ENCODE peak calls at places on chromosomes 2 and 18, in ten cellular contexts. X is glutamatergic neuron; V is Calu3; B is cardiac muscle cell; C is bronchial epithelial cell; I is CD8-positive, alpha-beta T cell; N is D721Med; L is psoas muscle; G is HFF-Myc; E is upper lobe of right lung. Y is an unnamed sample.

GRCh38 chr2:57882895-57883515 is 163.6 kb upstream of the VRK2 start:
- DNase-seq in I (no peak), X (no peak), B (no peak), N (no peak), E (no peak), V (no peak), C (no peak), G (no peak), L (no peak), Y (no peak)

GRCh38 chr2:9720352-9721093 is 89.7 kb upstream of the YWHAQ start:
- DNase-seq in V (no peak), L (no peak), I (no peak), N (no peak), B (no peak), G (no peak), X (peak; percentile 71), E (no peak), C (no peak), Y (no peak)

GRCh38 chr18:52288403-52289004 is 51.5 kb upstream of the DCC start:
- DNase-seq in I (no peak), N (no peak), B (peak; percentile 50), X (peak; percentile 42), L (no peak), G (no peak), C (peak; percentile 35), V (peak; percentile 62), E (peak; percentile 64), Y (peak; percentile 18)

GRCh38 chr18:12099160-12099559 is 5.5 kb downstream of the ANKRD62 start:
- DNase-seq in X (no peak), B (no peak), I (no peak), G (no peak), N (no peak), L (no peak), V (no peak), E (no peak), C (no peak), Y (no peak)

GRCh38 chr18:28961669-28962228 is 784.8 kb upstream of the CDH2 start:
- DNase-seq in G (peak; percentile 2), E (no peak), C (peak; percentile 44), B (peak; percentile 71), X (peak; percentile 17), L (no peak), V (peak; percentile 37), N (no peak), I (no peak), Y (peak; percentile 5)

GRCh38 chr2:2743164-2743571 is 412.1 kb upstream of the MYT1L start:
- DNase-seq in B (no peak), X (no peak), N (no peak), E (no peak), G (no peak), I (no peak), V (no peak), L (peak; percentile 88), C (peak; percentile 93), Y (peak; percentile 67)

GRCh38 chr2:39704540-39704939 is 38.8 kb downstream of the TMEM178A start:
- DNase-seq in B (no peak), N (no peak), C (no peak), X (no peak), I (no peak), L (no peak), V (no peak), E (no peak), G (no peak), Y (no peak)

GRCh38 chr2:106193977-106194778 is at the start of gene UXS1:
- DNase-seq in L (peak; percentile 99), B (peak; percentile 98), G (peak; percentile 84), V (peak; percentile 97), E (peak; percentile 99), N (peak; percentile 88), C (peak; percentile 89), I (peak; percentile 97), X (peak; percentile 98), Y (peak; percentile 99)

GRCh38 chr2:198371902-198372611 is 567.7 kb downstream of the PLCL1 start:
- DNase-seq in I (no peak), E (no peak), N (no peak), C (peak; percentile 10), B (no peak), L (no peak), V (no peak), G (peak; percentile 33), X (no peak), Y (no peak)

GRCh38 chr18:1014951-1015627 is 110.4 kb downstream of the ADCYAP1 start:
- DNase-seq in L (no peak), V (no peak), X (no peak), B (peak; percentile 46), E (no peak), I (no peak), C (no peak), N (no peak), G (no peak), Y (no peak)

GRCh38 chr2:29259221-29259620 is 144.0 kb downstream of the CLIP4 start:
- DNase-seq in V (no peak), N (no peak), C (no peak), G (no peak), B (no peak), L (no peak), I (no peak), X (no peak), E (no peak), Y (no peak)

GRCh38 chr18:50719471-50719987 is 100.3 kb downstream of the MRO start:
- DNase-seq in L (no peak), B (no peak), N (no peak), V (no peak), C (no peak), I (no peak), G (no peak), X (no peak), E (no peak), Y (no peak)
- TF ChIP-seq CTCF in L (no peak), B (no peak), N (no peak), V (no peak), C (no peak), I (no peak), G (no peak), X (no peak), E (no peak), Y (no peak)

DNA sequence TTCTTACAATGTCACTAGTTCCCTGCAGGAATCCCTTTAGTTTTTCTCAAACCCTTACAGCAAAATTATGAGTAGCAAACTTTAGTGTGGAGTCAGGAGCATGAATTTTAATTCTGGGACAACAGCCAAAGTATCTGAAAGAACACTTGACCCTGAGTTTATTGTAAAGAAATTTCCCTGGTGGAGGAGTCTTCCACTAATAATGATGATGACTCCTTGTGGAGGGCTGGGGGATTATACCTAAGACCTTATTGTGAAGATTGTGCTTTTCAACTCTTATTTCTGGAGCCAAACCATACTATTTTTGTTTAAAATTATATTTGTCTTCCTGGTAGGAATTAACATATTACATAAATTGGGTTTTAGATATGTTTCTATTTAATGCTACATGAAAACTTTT is 217.0 kb downstream of the MYO3B start:
- DNase-seq in B (peak; percentile 4), L (no peak), C (no peak), E (no peak), I (no peak), N (no peak), G (no peak), V (no peak), X (no peak), Y (peak; percentile 36)
- TF ChIP-seq CTCF in B (peak; percentile 10), L (no peak), C (no peak), E (no peak), I (no peak), N (peak; percentile 1), G (no peak), V (no peak), X (no peak), Y (no peak)

DNA sequence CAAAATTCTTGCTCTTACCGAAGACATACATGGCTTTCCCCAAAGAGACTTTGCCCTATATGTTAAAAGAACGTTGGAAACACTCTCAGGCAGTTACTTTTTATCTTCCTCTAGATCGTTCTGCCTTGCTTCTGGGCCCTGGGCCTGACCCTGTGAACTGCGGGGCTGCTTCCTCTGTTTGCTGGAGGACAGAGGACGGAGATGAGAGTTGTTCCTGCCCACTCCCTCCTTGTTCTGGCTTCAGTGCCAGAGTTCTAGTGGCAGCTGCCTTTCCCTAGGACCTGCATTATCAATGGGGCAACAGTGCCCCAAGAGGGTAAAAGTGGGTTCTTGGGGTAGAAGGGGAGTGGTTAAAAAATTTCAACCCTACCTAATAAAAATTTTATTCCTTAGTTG is 6.5 kb upstream of the FN1 start:
- DNase-seq in I (no peak), X (no peak), N (no peak), C (no peak), E (no peak), G (no peak), L (no peak), V (peak; percentile 11), B (no peak), Y (no peak)
- TF ChIP-seq CTCF in I (no peak), X (no peak), N (no peak), C (no peak), E (peak; percentile 6), G (no peak), L (no peak), V (no peak), B (no peak), Y (no peak)

GRCh38 chr2:120221616-120222015 is 1.6 kb downstream of the TMEM185B start:
- DNase-seq in X (no peak), N (no peak), G (no peak), C (no peak), I (no peak), V (no peak), B (no peak), L (no peak), E (no peak), Y (no peak)

GRCh38 chr2:120222186-120223033 is 790 bp downstream of the TMEM185B start:
- DNase-seq in C (no peak), X (no peak), V (no peak), E (no peak), B (no peak), L (no peak), N (no peak), G (no peak), I (no peak), Y (no peak)

GRCh38 chr2:120224735-120225548 is 1.7 kb upstream of the TMEM185B start:
- DNase-seq in B (no peak), E (peak; percentile 46), V (no peak), L (peak; percentile 34), I (no peak), X (no peak), G (no peak), C (no peak), N (no peak), Y (no peak)

GRCh38 chr2:120224256-120224655 is 1.1 kb upstream of the TMEM185B start:
- DNase-seq in G (no peak), N (no peak), X (no peak), L (peak; percentile 45), V (no peak), C (no peak), E (peak; percentile 61), B (no peak), I (no peak), Y (no peak)

DNA sequence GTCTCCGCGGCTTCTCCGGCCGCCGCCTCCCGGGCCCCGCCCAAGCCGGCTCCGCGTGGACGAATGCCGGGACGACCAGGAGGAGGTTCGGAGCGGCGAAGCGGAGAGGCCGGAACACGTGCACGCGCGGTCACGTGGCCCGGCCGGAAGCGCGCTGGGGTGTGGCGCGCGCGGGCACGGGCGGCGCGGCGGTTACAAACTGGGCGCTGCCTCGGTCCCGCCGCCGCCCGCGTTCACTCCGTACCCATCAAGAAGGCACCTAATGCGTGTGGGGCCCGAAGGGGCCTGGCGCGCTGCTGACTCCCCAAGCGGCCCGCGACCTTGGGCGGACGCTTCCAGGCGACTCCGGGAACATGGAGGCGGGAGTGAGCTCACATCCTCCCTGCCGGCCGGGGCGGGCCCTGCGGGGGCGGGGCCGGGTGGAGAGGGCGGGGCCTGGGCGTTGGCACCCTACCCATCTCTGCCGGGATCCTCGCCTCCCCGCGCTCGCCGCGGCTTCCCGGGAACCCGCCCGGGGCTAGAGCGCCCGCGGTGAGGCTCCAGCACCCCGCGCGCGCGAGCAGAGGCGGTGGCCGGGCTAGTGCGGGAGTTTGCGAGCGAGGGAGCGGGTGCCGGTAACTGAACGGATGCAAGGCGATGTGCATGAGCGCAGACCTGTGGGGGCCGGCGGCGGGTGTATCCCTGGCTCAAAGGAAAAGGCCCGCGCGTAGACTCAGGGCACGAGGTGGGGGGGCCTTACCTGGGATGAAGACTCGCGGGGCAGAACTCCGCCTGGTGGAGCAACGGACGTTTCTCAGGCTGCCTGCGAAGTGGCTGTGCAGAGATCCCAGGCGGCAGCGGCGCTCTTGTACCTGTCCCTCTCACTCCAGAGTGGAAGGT is at the start of gene TMEM185B:
- DNase-seq in V (peak; percentile 95), L (peak; percentile 95), B (peak; percentile 85), G (no peak), X (peak; percentile 94), N (peak; percentile 83), E (peak; percentile 96), I (peak; percentile 89), C (peak; percentile 62), Y (peak; percentile 93)
- TF ChIP-seq CTCF in V (peak; percentile 27), L (peak; percentile 11), B (peak; percentile 34), G (peak; percentile 25), X (peak; percentile 28), N (no peak), E (no peak), I (no peak), C (peak; percentile 69), Y (peak; percentile 51)

Y was measured in RWPE1.